ENCODE peak calls at places on chromosomes 5 and 9, in ten cellular contexts. C, S, K, E, H, Z, J, B, G and X are unnamed samples.

GRCh38 chr5:122392844-122393243 is 80.8 kb downstream of the SNCAIP start:
- DNase-seq in C (no peak), S (no peak), K (no peak), E (no peak), H (no peak), Z (no peak), J (no peak), B (no peak), G (no peak), X (no peak)

GRCh38 chr5:119355636-119356383 is at the start of gene TNFAIP8:
- DNase-seq in C (no peak), S (peak), K (peak), E (peak), H (no peak), Z (peak), J (no peak), B (peak), G (peak), X (no peak)

GRCh38 chr9:102237520-102237919 is 499.1 kb upstream of the GRIN3A start:
- DNase-seq in C (no peak), S (no peak), K (peak), E (no peak), H (no peak), Z (no peak), J (no peak), B (no peak), G (no peak), X (no peak)

GRCh38 chr9:98854206-98854756 is 46.8 kb downstream of the GALNT12 start:
- DNase-seq in C (no peak), S (no peak), K (no peak), E (peak), H (no peak), Z (no peak), J (no peak), B (no peak), G (no peak), X (peak)

GRCh38 chr5:95781101-95781583 is 41.4 kb downstream of the GLRX start:
- DNase-seq in C (peak), S (peak), K (peak), E (peak), H (no peak), Z (peak), J (peak), B (peak), G (peak), X (peak)

GRCh38 chr9:85262333-85262732 is 479.4 kb downstream of the AGTPBP1 start:
- DNase-seq in C (no peak), S (no peak), K (no peak), E (peak), H (no peak), Z (peak), J (no peak), B (no peak), G (no peak), X (peak)

GRCh38 chr5:172188033-172188892 is at the start of gene STK10:
- DNase-seq in C (no peak), S (peak), K (peak), E (peak), H (peak), Z (peak), J (peak), B (peak), G (peak), X (peak)

GRCh38 chr5:112641515-112642110 is 96.1 kb upstream of the APC start:
- DNase-seq in C (no peak), S (no peak), K (no peak), E (no peak), H (no peak), Z (no peak), J (no peak), B (no peak), G (no peak), X (no peak)

GRCh38 chr5:127519527-127519926 is 2.1 kb downstream of the PRRC1 start:
- DNase-seq in C (no peak), S (no peak), K (no peak), E (no peak), H (no peak), Z (no peak), J (no peak), B (no peak), G (no peak), X (no peak)

GRCh38 chr9:20219437-20219836 is 402.9 kb downstream of the MLLT3 start:
- DNase-seq in C (no peak), S (no peak), K (no peak), E (no peak), H (no peak), Z (no peak), J (no peak), B (no peak), G (no peak), X (no peak)

GRCh38 chr5:33257807-33258491 is 182.8 kb upstream of the TARS1 start:
- DNase-seq in C (no peak), S (no peak), K (no peak), E (peak), H (no peak), Z (peak), J (no peak), B (no peak), G (no peak), X (peak)

GRCh38 chr5:153496835-153497234 is 6.4 kb downstream of the GRIA1 start:
- DNase-seq in C (peak), S (no peak), K (peak), E (peak), H (no peak), Z (peak), J (no peak), B (no peak), G (no peak), X (peak)

GRCh38 chr9:135478191-135478590 is 1.4 kb upstream of the PPP1R26 start:
- DNase-seq in C (no peak), S (no peak), K (no peak), E (no peak), H (no peak), Z (no peak), J (no peak), B (no peak), G (no peak), X (no peak)

GRCh38 chr9:18260527-18260926 is 213.4 kb upstream of the ADAMTSL1 start:
- DNase-seq in C (no peak), S (no peak), K (no peak), E (no peak), H (no peak), Z (no peak), J (no peak), B (no peak), G (no peak), X (no peak)

GRCh38 chr9:137502008-137502913 is 43.1 kb upstream of the NSMF start:
- DNase-seq in C (no peak), S (no peak), K (no peak), E (no peak), H (peak), Z (no peak), J (peak), B (no peak), G (no peak), X (peak)

GRCh38 chr9:69325409-69326212 is 596 bp downstream of the ENTREP1 start:
- DNase-seq in C (no peak), S (no peak), K (no peak), E (peak), H (no peak), Z (no peak), J (no peak), B (no peak), G (peak), X (no peak)

GRCh38 chr5:96094904-96095303 is 133.3 kb upstream of the ELL2 start:
- DNase-seq in C (no peak), S (no peak), K (no peak), E (peak), H (no peak), Z (no peak), J (no peak), B (no peak), G (no peak), X (no peak)

GRCh38 chr9:5799314-5799713 is 33.6 kb downstream of the ERMP1 start:
- DNase-seq in C (no peak), S (peak), K (no peak), E (peak), H (no peak), Z (peak), J (no peak), B (no peak), G (no peak), X (peak)

GRCh38 chr5:74576941-74577456 is 63.5 kb downstream of the ENC1 start:
- DNase-seq in C (no peak), S (no peak), K (peak), E (peak), H (no peak), Z (no peak), J (peak), B (no peak), G (no peak), X (no peak)

GRCh38 chr9:95504053-95504963 is 12.5 kb downstream of the PTCH1 start:
- DNase-seq in C (no peak), S (peak), K (no peak), E (peak), H (no peak), Z (no peak), J (no peak), B (no peak), G (no peak), X (no peak)

GRCh38 chr5:10832421-10832820 is 71.4 kb upstream of the DAP start:
- DNase-seq in C (no peak), S (no peak), K (no peak), E (peak), H (no peak), Z (no peak), J (no peak), B (no peak), G (no peak), X (no peak)

GRCh38 chr5:59793000-59793399 is 100.5 kb downstream of the PDE4D start:
- DNase-seq in C (no peak), S (no peak), K (no peak), E (peak), H (no peak), Z (no peak), J (no peak), B (no peak), G (no peak), X (peak)

GRCh38 chr5:159781626-159782157 is 134.6 kb upstream of the ADRA1B start:
- DNase-seq in C (no peak), S (no peak), K (no peak), E (peak), H (no peak), Z (no peak), J (no peak), B (no peak), G (no peak), X (no peak)

GRCh38 chr9:20621553-20622329 is 558 bp downstream of the MLLT3 start:
- DNase-seq in C (no peak), S (peak), K (peak), E (peak), H (peak), Z (peak), J (no peak), B (peak), G (peak), X (peak)

GRCh38 chr9:35687306-35687705 is 2.4 kb downstream of the TPM2 start:
- DNase-seq in C (no peak), S (no peak), K (no peak), E (no peak), H (no peak), Z (no peak), J (no peak), B (no peak), G (no peak), X (no peak)

GRCh38 chr5:146369691-146370090 is 31.1 kb downstream of the POU4F3 start:
- DNase-seq in C (no peak), S (no peak), K (no peak), E (peak), H (no peak), Z (no peak), J (no peak), B (no peak), G (no peak), X (no peak)

GRCh38 chr5:138276402-138277054 is 2.1 kb upstream of the GFRA3 start:
- DNase-seq in C (no peak), S (no peak), K (no peak), E (no peak), H (no peak), Z (no peak), J (no peak), B (no peak), G (no peak), X (no peak)

GRCh38 chr9:16985559-16986348 is 115.3 kb upstream of the BNC2 start:
- DNase-seq in C (no peak), S (no peak), K (no peak), E (peak), H (no peak), Z (no peak), J (no peak), B (no peak), G (no peak), X (no peak)

GRCh38 chr5:152331718-152332117 is 73.4 kb downstream of the NMUR2 start:
- DNase-seq in C (no peak), S (no peak), K (no peak), E (no peak), H (no peak), Z (no peak), J (no peak), B (no peak), G (no peak), X (no peak)

GRCh38 chr9:114412057-114412683 is 24.4 kb upstream of the AKNA start:
- DNase-seq in C (no peak), S (no peak), K (no peak), E (no peak), H (no peak), Z (no peak), J (no peak), B (no peak), G (no peak), X (no peak)

GRCh38 chr5:120108586-120109254 is 355.4 kb upstream of the PRR16 start:
- DNase-seq in C (no peak), S (no peak), K (no peak), E (peak), H (no peak), Z (no peak), J (no peak), B (no peak), G (no peak), X (no peak)

GRCh38 chr9:14183001-14183400 is 130.9 kb downstream of the NFIB start:
- DNase-seq in C (no peak), S (no peak), K (no peak), E (no peak), H (no peak), Z (no peak), J (no peak), B (no peak), G (no peak), X (no peak)

GRCh38 chr9:97598461-97599288 is 34.5 kb downstream of the TSTD2 start:
- DNase-seq in C (peak), S (peak), K (peak), E (peak), H (no peak), Z (peak), J (peak), B (peak), G (peak), X (peak)

GRCh38 chr5:87382224-87382623 is 30.5 kb downstream of the CCNH start:
- DNase-seq in C (no peak), S (no peak), K (no peak), E (no peak), H (no peak), Z (no peak), J (no peak), B (no peak), G (no peak), X (no peak)

GRCh38 chr5:141757402-141757801 is 75.4 kb upstream of the ARAP3 start:
- DNase-seq in C (no peak), S (peak), K (no peak), E (peak), H (no peak), Z (no peak), J (no peak), B (no peak), G (no peak), X (peak)

GRCh38 chr5:55234171-55234700 is 828 bp upstream of the CCNO start:
- DNase-seq in C (no peak), S (no peak), K (no peak), E (peak), H (no peak), Z (peak), J (no peak), B (no peak), G (no peak), X (no peak)

GRCh38 chr5:82106806-82107205 is 135.0 kb downstream of the ATG10 start:
- DNase-seq in C (no peak), S (no peak), K (no peak), E (no peak), H (no peak), Z (peak), J (no peak), B (no peak), G (no peak), X (peak)

GRCh38 chr5:75050415-75050814 is 1.9 kb downstream of the GCNT4 start:
- DNase-seq in C (no peak), S (no peak), K (peak), E (peak), H (no peak), Z (no peak), J (no peak), B (no peak), G (no peak), X (peak)